ENCODE peak calls at places on chromosomes 11 and 22, in eight cellular contexts. One of them, this sample, is unnamed.

GRCh38 chr22:49284389-49284788 is 543.3 kb downstream of the BRD1 start:
- DNase-seq in hippocampal formation: no peak
- DNase-seq in dermis blood vessel endothelial cell: no peak
- DNase-seq in NAMALWA: no peak
- DNase-seq in kidney: no peak
- DNase-seq in mucosa of gallbladder: no peak
- DNase-seq in hypothalamus: no peak
- DNase-seq in H9: no peak
- DNase-seq in this sample: no peak

GRCh38 chr11:13680501-13681264 is 12.2 kb downstream of the FAR1 start:
- DNase-seq in hippocampal formation: no peak
- DNase-seq in dermis blood vessel endothelial cell: no peak
- DNase-seq in NAMALWA: no peak
- DNase-seq in kidney: no peak
- DNase-seq in mucosa of gallbladder: no peak
- DNase-seq in hypothalamus: no peak
- DNase-seq in H9: no peak
- DNase-seq in this sample: no peak

GRCh38 chr11:115911656-115912055 is 407.4 kb upstream of the CADM1 start:
- DNase-seq in hippocampal formation: no peak
- DNase-seq in dermis blood vessel endothelial cell: no peak
- DNase-seq in NAMALWA: no peak
- DNase-seq in kidney: no peak
- DNase-seq in mucosa of gallbladder: no peak
- DNase-seq in hypothalamus: no peak
- DNase-seq in H9: no peak
- DNase-seq in this sample: no peak

GRCh38 chr22:46012182-46012880 is 35.4 kb upstream of the WNT7B start:
- DNase-seq in hippocampal formation: no peak
- DNase-seq in dermis blood vessel endothelial cell: no peak
- DNase-seq in NAMALWA: no peak
- DNase-seq in kidney: peak
- DNase-seq in mucosa of gallbladder: no peak
- DNase-seq in hypothalamus: no peak
- DNase-seq in H9: no peak
- DNase-seq in this sample: no peak

GRCh38 chr11:113638378-113638777 is 67.7 kb downstream of the TMPRSS5 start:
- DNase-seq in hippocampal formation: no peak
- DNase-seq in dermis blood vessel endothelial cell: no peak
- DNase-seq in NAMALWA: no peak
- DNase-seq in kidney: no peak
- DNase-seq in mucosa of gallbladder: no peak
- DNase-seq in hypothalamus: no peak
- DNase-seq in H9: no peak
- DNase-seq in this sample: no peak

GRCh38 chr22:43529954-43530863 is 118.4 kb downstream of the MPPED1 start:
- DNase-seq in hippocampal formation: no peak
- DNase-seq in dermis blood vessel endothelial cell: no peak
- DNase-seq in NAMALWA: no peak
- DNase-seq in kidney: peak
- DNase-seq in mucosa of gallbladder: no peak
- DNase-seq in hypothalamus: no peak
- DNase-seq in H9: no peak
- DNase-seq in this sample: no peak

GRCh38 chr22:40332319-40332781 is 13.9 kb upstream of the ADSL start:
- DNase-seq in hippocampal formation: no peak
- DNase-seq in dermis blood vessel endothelial cell: peak
- DNase-seq in NAMALWA: no peak
- DNase-seq in kidney: no peak
- DNase-seq in mucosa of gallbladder: no peak
- DNase-seq in hypothalamus: no peak
- DNase-seq in H9: no peak
- DNase-seq in this sample: peak

GRCh38 chr11:131912127-131912526 is 541.7 kb downstream of the NTM start:
- DNase-seq in hippocampal formation: no peak
- DNase-seq in dermis blood vessel endothelial cell: no peak
- DNase-seq in NAMALWA: no peak
- DNase-seq in kidney: no peak
- DNase-seq in mucosa of gallbladder: no peak
- DNase-seq in hypothalamus: no peak
- DNase-seq in H9: no peak
- DNase-seq in this sample: no peak

GRCh38 chr11:77523712-77524111 is 49.8 kb upstream of the PAK1 start:
- DNase-seq in hippocampal formation: no peak
- DNase-seq in dermis blood vessel endothelial cell: no peak
- DNase-seq in NAMALWA: no peak
- DNase-seq in kidney: no peak
- DNase-seq in mucosa of gallbladder: no peak
- DNase-seq in hypothalamus: no peak
- DNase-seq in H9: no peak
- DNase-seq in this sample: no peak

GRCh38 chr11:61162092-61162935 is 1.1 kb upstream of the VPS37C start:
- DNase-seq in hippocampal formation: no peak
- DNase-seq in dermis blood vessel endothelial cell: peak
- DNase-seq in NAMALWA: peak
- DNase-seq in kidney: no peak
- DNase-seq in mucosa of gallbladder: no peak
- DNase-seq in hypothalamus: no peak
- DNase-seq in H9: no peak
- DNase-seq in this sample: peak

GRCh38 chr11:86014221-86014620 is 54.7 kb downstream of the PICALM start:
- DNase-seq in hippocampal formation: no peak
- DNase-seq in dermis blood vessel endothelial cell: no peak
- DNase-seq in NAMALWA: no peak
- DNase-seq in kidney: no peak
- DNase-seq in mucosa of gallbladder: no peak
- DNase-seq in hypothalamus: no peak
- DNase-seq in H9: no peak
- DNase-seq in this sample: no peak

GRCh38 chr11:65640483-65641207 is 2.7 kb downstream of the SIPA1 start:
- DNase-seq in hippocampal formation: peak
- DNase-seq in dermis blood vessel endothelial cell: peak
- DNase-seq in NAMALWA: peak
- DNase-seq in kidney: peak
- DNase-seq in mucosa of gallbladder: peak
- DNase-seq in hypothalamus: peak
- DNase-seq in H9: no peak
- DNase-seq in this sample: peak

GRCh38 chr11:3006505-3007260 is 14.6 kb upstream of the NAP1L4 start:
- DNase-seq in hippocampal formation: no peak
- DNase-seq in dermis blood vessel endothelial cell: no peak
- DNase-seq in NAMALWA: no peak
- DNase-seq in kidney: no peak
- DNase-seq in mucosa of gallbladder: no peak
- DNase-seq in hypothalamus: no peak
- DNase-seq in H9: no peak
- DNase-seq in this sample: no peak

GRCh38 chr11:1762537-1763302 is 1.0 kb downstream of the CTSD start:
- DNase-seq in hippocampal formation: no peak
- DNase-seq in dermis blood vessel endothelial cell: peak
- DNase-seq in NAMALWA: no peak
- DNase-seq in kidney: peak
- DNase-seq in mucosa of gallbladder: peak
- DNase-seq in hypothalamus: no peak
- DNase-seq in H9: no peak
- DNase-seq in this sample: peak

GRCh38 chr11:69318093-69318420 is 24.1 kb downstream of the MYEOV start:
- DNase-seq in hippocampal formation: no peak
- DNase-seq in dermis blood vessel endothelial cell: no peak
- DNase-seq in NAMALWA: no peak
- DNase-seq in kidney: no peak
- DNase-seq in mucosa of gallbladder: no peak
- DNase-seq in hypothalamus: no peak
- DNase-seq in H9: no peak
- DNase-seq in this sample: no peak

GRCh38 chr11:110331626-110332025 is 35.2 kb upstream of the RDX start:
- DNase-seq in hippocampal formation: no peak
- DNase-seq in dermis blood vessel endothelial cell: no peak
- DNase-seq in NAMALWA: no peak
- DNase-seq in kidney: no peak
- DNase-seq in mucosa of gallbladder: no peak
- DNase-seq in hypothalamus: no peak
- DNase-seq in H9: no peak
- DNase-seq in this sample: no peak

GRCh38 chr11:2990617-2991476 is 1.3 kb downstream of the NAP1L4 start:
- DNase-seq in hippocampal formation: no peak
- DNase-seq in dermis blood vessel endothelial cell: peak
- DNase-seq in NAMALWA: peak
- DNase-seq in kidney: no peak
- DNase-seq in mucosa of gallbladder: no peak
- DNase-seq in hypothalamus: no peak
- DNase-seq in H9: no peak
- DNase-seq in this sample: peak

GRCh38 chr22:22882033-22882717 is 5.4 kb upstream of the IGLL5 start:
- DNase-seq in hippocampal formation: no peak
- DNase-seq in dermis blood vessel endothelial cell: peak
- DNase-seq in NAMALWA: no peak
- DNase-seq in kidney: peak
- DNase-seq in mucosa of gallbladder: no peak
- DNase-seq in hypothalamus: no peak
- DNase-seq in H9: peak
- DNase-seq in this sample: no peak

GRCh38 chr11:20161230-20161918 is 1.1 kb upstream of the DBX1 start:
- DNase-seq in hippocampal formation: no peak
- DNase-seq in dermis blood vessel endothelial cell: no peak
- DNase-seq in NAMALWA: no peak
- DNase-seq in kidney: no peak
- DNase-seq in mucosa of gallbladder: no peak
- DNase-seq in hypothalamus: no peak
- DNase-seq in H9: peak
- DNase-seq in this sample: no peak

GRCh38 chr22:33919591-33920501 is at the start of gene LARGE1:
- DNase-seq in hippocampal formation: no peak
- DNase-seq in dermis blood vessel endothelial cell: peak
- DNase-seq in NAMALWA: peak
- DNase-seq in kidney: peak
- DNase-seq in mucosa of gallbladder: no peak
- DNase-seq in hypothalamus: peak
- DNase-seq in H9: peak
- DNase-seq in this sample: peak

GRCh38 chr22:36331912-36332622 is 55.7 kb downstream of the MYH9 start:
- DNase-seq in hippocampal formation: peak
- DNase-seq in dermis blood vessel endothelial cell: peak
- DNase-seq in NAMALWA: peak
- DNase-seq in kidney: peak
- DNase-seq in mucosa of gallbladder: peak
- DNase-seq in hypothalamus: peak
- DNase-seq in H9: no peak
- DNase-seq in this sample: peak

GRCh38 chr11:2107941-2108630 is 31.1 kb downstream of the IGF2 start:
- DNase-seq in hippocampal formation: no peak
- DNase-seq in dermis blood vessel endothelial cell: no peak
- DNase-seq in NAMALWA: no peak
- DNase-seq in kidney: peak
- DNase-seq in mucosa of gallbladder: no peak
- DNase-seq in hypothalamus: no peak
- DNase-seq in H9: no peak
- DNase-seq in this sample: no peak